ENCODE peak calls at places on chromosomes 2 and 18, in eight cellular contexts. A is upper lobe of left lung, W is stomach, B is right lobe of liver, F is body of pancreas, L is uterus, G is IMR-90, K is breast epithelium. M is an unnamed sample.
A peak's percentile ranks its signal among the peaks of the same experiment; 100 is the strongest.

GRCh38 chr18:13280066-13280795 is 61.7 kb downstream of the LDLRAD4 start:
- DNase-seq in A (no peak), F (no peak), G (no peak), W (no peak), L (no peak), K (no peak), B (no peak), M (no peak)

GRCh38 chr2:144452169-144453038 is 67.5 kb downstream of the ZEB2 start:
- DNase-seq in W (no peak), K (no peak), G (peak; percentile 49), L (no peak), A (no peak), F (no peak), B (no peak), M (no peak)

GRCh38 chr2:37350034-37350433 is 5.6 kb downstream of the QPCT start:
- DNase-seq in A (no peak), F (peak; percentile 15), G (no peak), L (no peak), B (no peak), K (no peak), W (no peak), M (no peak)

GRCh38 chr2:27021253-27021801 is 11.4 kb upstream of the TMEM214 start:
- DNase-seq in W (peak; percentile 40), F (no peak), A (no peak), B (no peak), K (no peak), G (no peak), L (no peak), M (no peak)

GRCh38 chr2:119062179-119062578 is 96.4 kb downstream of the C1QL2 start:
- DNase-seq in W (no peak), G (no peak), B (no peak), A (no peak), K (no peak), L (no peak), F (no peak), M (no peak)

GRCh38 chr2:128320609-128321420 is 2.1 kb upstream of the HS6ST1 start:
- DNase-seq in A (no peak), B (peak; percentile 23), G (no peak), K (peak; percentile 49), F (peak; percentile 14), L (no peak), W (no peak), M (peak; percentile 23)

GRCh38 chr2:217593732-217594131 is 409.1 kb downstream of the TNS1 start:
- DNase-seq in L (no peak), F (no peak), W (no peak), B (no peak), G (no peak), K (no peak), A (no peak), M (no peak)

GRCh38 chr2:30645081-30645744 is 162.0 kb downstream of the CAPN13 start:
- DNase-seq in L (no peak), B (no peak), W (no peak), F (no peak), A (no peak), K (no peak), G (no peak), M (no peak)

GRCh38 chr2:168350380-168350779 is 103.0 kb upstream of the STK39 start:
- DNase-seq in W (peak; percentile 43), K (no peak), F (no peak), A (no peak), L (no peak), B (no peak), G (no peak), M (no peak)

GRCh38 chr2:240778426-240778825 is 41.6 kb downstream of the KIF1A start:
- DNase-seq in F (no peak), L (no peak), K (no peak), B (no peak), W (no peak), G (no peak), A (peak; percentile 40), M (no peak)

GRCh38 chr2:2859164-2859563 is 518.5 kb downstream of the EIPR1 start:
- DNase-seq in A (peak; percentile 63), G (no peak), W (no peak), F (no peak), B (peak; percentile 6), L (no peak), K (no peak), M (no peak)

GRCh38 chr2:213015387-213016165 is 135.8 kb downstream of the IKZF2 start:
- DNase-seq in B (no peak), L (no peak), W (no peak), K (no peak), G (no peak), A (no peak), F (no peak), M (no peak)

GRCh38 chr2:188142636-188143035 is 149.0 kb upstream of the GULP1 start:
- DNase-seq in L (no peak), W (no peak), F (no peak), A (no peak), B (no peak), K (no peak), G (peak; percentile 28), M (no peak)

DNA sequence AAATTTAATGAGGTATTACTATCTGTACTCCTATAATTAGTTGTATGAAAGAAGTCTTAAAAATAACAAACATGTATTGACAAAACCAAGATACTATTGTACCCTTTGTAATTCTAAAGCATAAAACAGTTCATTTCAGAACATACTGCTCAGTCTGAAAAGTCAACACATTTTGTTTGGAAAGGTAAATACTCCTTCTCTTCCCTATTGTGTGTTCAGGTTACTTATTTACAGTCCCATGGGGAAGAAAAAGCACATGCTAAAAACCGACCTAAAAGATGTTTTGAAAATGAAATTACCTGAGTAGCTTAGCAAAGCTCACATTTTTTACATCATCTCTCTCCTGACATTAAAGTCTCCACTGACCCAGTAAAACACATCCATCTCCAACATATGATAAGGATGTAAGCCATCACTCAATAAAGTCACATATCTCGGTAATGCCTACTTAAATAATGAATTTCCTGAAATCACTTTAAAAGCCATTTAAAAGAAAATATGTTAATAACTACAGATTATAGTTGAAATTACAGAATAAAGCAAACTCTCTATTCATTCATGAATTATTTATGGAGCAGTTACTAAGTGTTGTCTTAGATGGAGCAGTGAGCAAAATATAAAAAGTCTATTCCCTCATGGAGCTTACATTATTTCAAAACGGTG is 75.6 kb upstream of the FZD5 start:
- DNase-seq in G (no peak), W (no peak), F (no peak), K (no peak), A (no peak), B (no peak), L (no peak), M (no peak)
- H3K27ac ChIP-seq in G (no peak overlapping the region), W (peak overlapping the region; percentile 83), F (peak overlapping the region; percentile 66), K (no peak overlapping the region), A (no peak overlapping the region), B (peak overlapping the region; percentile 41), L (no peak overlapping the region), M (no peak overlapping the region)

GRCh38 chr2:219509780-219510511 is 4.3 kb upstream of the ASIC4 start:
- DNase-seq in F (peak; percentile 64), W (peak; percentile 59), G (peak; percentile 45), B (peak; percentile 56), L (peak; percentile 66), K (no peak), A (peak; percentile 72), M (peak; percentile 53)
- TF ChIP-seq POLR2A in F (no peak), W (no peak), G (no peak), B (no peak), L (no peak), K (no peak), A (no peak), M (no peak)

GRCh38 chr2:98458667-98459380 is 14.2 kb downstream of the INPP4A start:
- DNase-seq in L (no peak), K (no peak), G (no peak), B (no peak), F (peak; percentile 5), A (no peak), W (no peak), M (no peak)
- H3K4me1 ChIP-seq in L (no peaks in the 10 kb centered on the region), K (no peaks in the 10 kb centered on the region), G (peaks cover 33% of the 10 kb centered on the region), B (peaks cover 2% of the 10 kb centered on the region), F (peaks cover 10% of the 10 kb centered on the region), A (peaks cover 56% of the 10 kb centered on the region), W (peaks cover 80% of the 10 kb centered on the region), M (peaks cover 64% of the 10 kb centered on the region)

DNA sequence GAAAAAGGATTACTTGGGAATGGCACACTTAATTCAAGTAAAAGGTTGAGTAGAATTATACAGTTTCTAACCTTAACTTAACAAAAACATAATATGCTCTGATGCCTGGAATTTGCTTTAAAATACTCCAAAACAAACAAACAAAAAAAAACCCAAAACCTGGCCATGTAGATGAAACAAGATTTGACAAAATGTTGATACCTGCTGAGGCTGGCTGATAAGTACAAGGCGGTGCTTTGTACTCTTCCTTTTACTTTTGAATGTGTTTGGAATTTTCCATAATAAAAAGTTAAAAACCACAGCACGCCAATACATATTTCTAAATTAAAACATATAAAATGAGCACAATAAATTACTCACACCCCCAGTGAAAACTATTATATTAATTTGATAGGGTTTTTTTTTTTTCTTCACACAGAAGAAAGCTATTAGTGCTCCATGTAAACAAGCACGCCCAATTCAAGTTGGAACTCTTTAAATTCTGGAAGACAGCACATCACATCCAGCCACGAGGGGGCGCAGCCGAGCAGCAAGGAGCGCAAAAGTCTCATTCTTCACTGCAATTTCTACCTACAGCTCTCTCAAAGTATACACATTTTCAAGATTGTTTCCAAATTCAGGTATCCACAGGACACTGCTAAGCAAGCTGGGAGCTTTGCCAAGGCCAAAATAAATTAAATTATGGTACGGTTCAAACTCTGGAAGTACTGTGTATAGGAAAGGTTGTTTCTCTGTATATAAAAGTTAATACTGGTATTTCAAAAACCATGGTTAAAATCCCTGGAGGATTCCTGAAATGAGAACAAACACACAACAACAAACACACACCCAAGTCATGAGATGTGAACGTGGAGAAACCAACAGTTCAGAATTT is 7.5 kb downstream of the SERTAD2 start:
- DNase-seq in A (peak; percentile 92), W (peak; percentile 91), L (peak; percentile 85), B (peak; percentile 83), G (peak; percentile 69), K (peak; percentile 88), F (peak; percentile 87), M (peak; percentile 94)
- H3K27ac ChIP-seq in A (no peak overlapping the region), W (no peak overlapping the region), L (peak overlapping the region; percentile 94), B (peak overlapping the region; percentile 83), G (no peak overlapping the region), K (peak overlapping the region; percentile 100), F (peak overlapping the region; percentile 75), M (no peak overlapping the region)

GRCh38 chr2:230134496-230135073 is 65.9 kb upstream of the SLC16A14 start:
- DNase-seq in A (no peak), F (no peak), K (no peak), G (peak; percentile 66), W (no peak), L (no peak), B (no peak), M (no peak)
- TF ChIP-seq POLR2A in A (no peak), F (no peak), K (no peak), G (no peak), W (no peak), L (no peak), B (no peak), M (no peak)

GRCh38 chr2:101782427-101782792 is 84.9 kb downstream of the MAP4K4 start:
- DNase-seq in A (no peak), F (no peak), L (no peak), B (no peak), G (no peak), K (no peak), W (no peak), M (no peak)
- H3K4me1 ChIP-seq in A (peaks cover 5% of the 10 kb centered on the region), F (no peaks in the 10 kb centered on the region), L (no peaks in the 10 kb centered on the region), B (no peaks in the 10 kb centered on the region), G (peaks cover 20% of the 10 kb centered on the region), K (no peaks in the 10 kb centered on the region), W (peaks cover 49% of the 10 kb centered on the region), M (no peaks in the 10 kb centered on the region)

DNA sequence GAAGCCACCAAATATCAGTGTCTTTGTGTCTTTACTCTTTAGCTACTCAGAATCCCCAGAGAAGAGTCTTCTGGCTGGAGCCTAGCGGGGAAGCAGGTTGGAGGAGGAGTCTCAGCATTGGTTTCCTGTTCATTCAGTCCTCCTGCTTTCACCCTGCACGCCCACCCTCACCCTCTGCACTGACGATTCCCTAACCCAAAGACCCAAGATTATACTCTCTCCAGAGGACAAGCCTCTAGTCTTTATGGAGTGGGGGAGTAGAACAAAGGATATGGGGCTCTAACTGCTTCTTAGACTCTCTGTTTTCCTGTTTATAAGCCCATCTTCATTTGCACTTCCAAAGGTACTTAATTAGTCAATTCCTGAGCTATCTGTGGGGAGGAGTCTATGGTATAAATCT is 338.8 kb downstream of the AGPS start:
- DNase-seq in K (no peak), F (no peak), L (no peak), B (no peak), W (no peak), G (no peak), A (no peak), M (no peak)
- H3K27ac ChIP-seq in K (no peak overlapping the region), F (no peak overlapping the region), L (no peak overlapping the region), B (no peak overlapping the region), W (no peak overlapping the region), G (no peak overlapping the region), A (no peak overlapping the region), M (no peak overlapping the region)

M was measured in adrenal gland.